ENCODE peak calls at places on chromosomes 6 and 20, in ten cellular contexts. K is endodermal cell, L is A549, Y is ovary, N is tibial artery, S is uterus, X is psoas muscle, W is Peyer's patch, B is heart right ventricle, Z is ascending aorta. D is an unnamed sample.

GRCh38 chr6:65937982-65938381 is 231.0 kb upstream of the EYS start:
- DNase-seq in K (no peak), L (peak), Y (peak), N (no peak), S (no peak), X (no peak), W (no peak), B (no peak), Z (no peak), D (no peak)

GRCh38 chr20:46830886-46831632 is 63.6 kb upstream of the EYA2 start:
- DNase-seq in K (no peak), L (no peak), Y (no peak), N (no peak), S (no peak), X (no peak), W (no peak), B (no peak), Z (no peak), D (no peak)

GRCh38 chr6:14966111-14966901 is 279.6 kb upstream of the JARID2 start:
- DNase-seq in K (peak), L (no peak), Y (no peak), N (no peak), S (no peak), X (no peak), W (no peak), B (no peak), Z (no peak), D (no peak)

GRCh38 chr6:33406161-33406560 is 4.7 kb upstream of the PHF1 start:
- DNase-seq in K (no peak), L (no peak), Y (no peak), N (no peak), S (no peak), X (no peak), W (no peak), B (no peak), Z (no peak), D (no peak)

GRCh38 chr20:53896647-53897046 is 173.7 kb downstream of the BCAS1 start:
- DNase-seq in K (no peak), L (no peak), Y (no peak), N (no peak), S (no peak), X (no peak), W (no peak), B (no peak), Z (no peak), D (no peak)

GRCh38 chr20:62063981-62064787 is 1.5 kb downstream of the TAF4 start:
- DNase-seq in K (peak), L (no peak), Y (peak), N (no peak), S (no peak), X (peak), W (peak), B (peak), Z (no peak), D (peak)

GRCh38 chr6:131013495-131013894 is 49.5 kb downstream of the EPB41L2 start:
- DNase-seq in K (no peak), L (no peak), Y (peak), N (no peak), S (no peak), X (no peak), W (no peak), B (no peak), Z (no peak), D (no peak)

GRCh38 chr6:95431637-95432228 is 145.6 kb upstream of the MANEA start:
- DNase-seq in K (peak), L (peak), Y (peak), N (peak), S (no peak), X (no peak), W (peak), B (no peak), Z (no peak), D (no peak)

GRCh38 chr6:2999005-2999620 is 581 bp upstream of the NQO2 start:
- DNase-seq in K (no peak), L (peak), Y (no peak), N (peak), S (no peak), X (no peak), W (peak), B (no peak), Z (peak), D (no peak)

GRCh38 chr6:5344038-5344437 is 82.7 kb downstream of the FARS2 start:
- DNase-seq in K (no peak), L (no peak), Y (no peak), N (no peak), S (peak), X (no peak), W (no peak), B (no peak), Z (no peak), D (no peak)

GRCh38 chr6:134902074-134902861 is 47.6 kb downstream of the ALDH8A1 start:
- DNase-seq in K (no peak), L (no peak), Y (peak), N (no peak), S (no peak), X (no peak), W (no peak), B (no peak), Z (no peak), D (no peak)

GRCh38 chr6:53770690-53771320 is 24.0 kb upstream of the LRRC1 start:
- DNase-seq in K (no peak), L (no peak), Y (no peak), N (no peak), S (no peak), X (no peak), W (no peak), B (no peak), Z (no peak), D (no peak)

GRCh38 chr20:8718214-8718613 is 350.7 kb upstream of the PLCB4 start:
- DNase-seq in K (no peak), L (no peak), Y (no peak), N (no peak), S (no peak), X (peak), W (no peak), B (peak), Z (no peak), D (peak)

GRCh38 chr20:36830791-36831691 is 44.9 kb upstream of the TLDC2 start:
- DNase-seq in K (no peak), L (no peak), Y (peak), N (peak), S (peak), X (peak), W (no peak), B (peak), Z (no peak), D (peak)

GRCh38 chr6:154197176-154197850 is 158.3 kb downstream of the OPRM1 start:
- DNase-seq in K (no peak), L (no peak), Y (no peak), N (no peak), S (no peak), X (no peak), W (no peak), B (no peak), Z (no peak), D (no peak)

GRCh38 chr6:110491644-110492317 is 15.4 kb upstream of the SLC22A16 start:
- DNase-seq in K (no peak), L (no peak), Y (no peak), N (no peak), S (peak), X (no peak), W (no peak), B (no peak), Z (no peak), D (no peak)

GRCh38 chr6:102660288-102660687 is 1266.8 kb downstream of the GRIK2 start:
- DNase-seq in K (no peak), L (no peak), Y (no peak), N (no peak), S (no peak), X (no peak), W (no peak), B (no peak), Z (no peak), D (no peak)

GRCh38 chr20:22080985-22081384 is 375.5 kb downstream of the PAX1 start:
- DNase-seq in K (no peak), L (no peak), Y (no peak), N (no peak), S (no peak), X (no peak), W (no peak), B (no peak), Z (no peak), D (no peak)

GRCh38 chr20:51528263-51529026 is 14.1 kb downstream of the NFATC2 start:
- DNase-seq in K (no peak), L (no peak), Y (no peak), N (no peak), S (no peak), X (no peak), W (no peak), B (no peak), Z (no peak), D (no peak)

GRCh38 chr20:58081842-58082241 is 146.6 kb downstream of the ANKRD60 start:
- DNase-seq in K (no peak), L (no peak), Y (no peak), N (no peak), S (no peak), X (no peak), W (no peak), B (no peak), Z (no peak), D (no peak)

GRCh38 chr6:119140471-119141165 is 62.2 kb upstream of the FAM184A start:
- DNase-seq in K (no peak), L (no peak), Y (no peak), N (no peak), S (no peak), X (no peak), W (no peak), B (no peak), Z (no peak), D (no peak)

GRCh38 chr6:16286151-16286522 is 47.8 kb downstream of the GMPR start:
- DNase-seq in K (peak), L (peak), Y (no peak), N (no peak), S (peak), X (no peak), W (no peak), B (peak), Z (no peak), D (no peak)

GRCh38 chr6:151440930-151441329 is 11.0 kb downstream of the RMND1 start:
- DNase-seq in K (no peak), L (no peak), Y (no peak), N (no peak), S (no peak), X (no peak), W (no peak), B (no peak), Z (no peak), D (no peak)

GRCh38 chr6:130434174-130434873 is 68.5 kb downstream of the TMEM200A start:
- DNase-seq in K (no peak), L (no peak), Y (no peak), N (no peak), S (no peak), X (no peak), W (no peak), B (no peak), Z (no peak), D (no peak)

GRCh38 chr20:57509665-57510237 is 15.2 kb downstream of the CTCFL start:
- DNase-seq in K (peak), L (peak), Y (no peak), N (no peak), S (no peak), X (no peak), W (no peak), B (no peak), Z (no peak), D (no peak)

GRCh38 chr20:25252226-25252625 is 4.3 kb downstream of the PYGB start:
- DNase-seq in K (peak), L (no peak), Y (no peak), N (no peak), S (no peak), X (no peak), W (peak), B (no peak), Z (no peak), D (no peak)

GRCh38 chr6:55704421-55704820 is 125.4 kb upstream of the HMGCLL1 start:
- DNase-seq in K (no peak), L (no peak), Y (no peak), N (no peak), S (no peak), X (no peak), W (no peak), B (no peak), Z (no peak), D (no peak)

GRCh38 chr20:56422824-56423189 is 10.7 kb downstream of the CASS4 start:
- DNase-seq in K (no peak), L (no peak), Y (no peak), N (no peak), S (no peak), X (no peak), W (no peak), B (no peak), Z (no peak), D (no peak)

GRCh38 chr6:125200986-125201385 is 47.4 kb downstream of the TPD52L1 start:
- DNase-seq in K (no peak), L (no peak), Y (no peak), N (no peak), S (no peak), X (no peak), W (no peak), B (no peak), Z (no peak), D (no peak)

GRCh38 chr6:130968486-130968885 is 94.6 kb downstream of the EPB41L2 start:
- DNase-seq in K (no peak), L (no peak), Y (no peak), N (peak), S (no peak), X (no peak), W (no peak), B (no peak), Z (no peak), D (no peak)

GRCh38 chr6:134363323-134364039 is 45.6 kb upstream of the SGK1 start:
- DNase-seq in K (no peak), L (peak), Y (no peak), N (no peak), S (no peak), X (no peak), W (no peak), B (no peak), Z (no peak), D (no peak)

GRCh38 chr6:54074591-54075195 is 36.5 kb upstream of the MLIP start:
- DNase-seq in K (peak), L (no peak), Y (no peak), N (no peak), S (no peak), X (no peak), W (no peak), B (no peak), Z (no peak), D (peak)

GRCh38 chr6:26295691-26296555 is 69.1 kb upstream of the BTN3A2 start:
- DNase-seq in K (no peak), L (peak), Y (no peak), N (no peak), S (no peak), X (peak), W (peak), B (no peak), Z (no peak), D (no peak)

GRCh38 chr20:24951536-24952047 is 2.5 kb downstream of the CST7 start:
- DNase-seq in K (peak), L (no peak), Y (no peak), N (no peak), S (no peak), X (no peak), W (peak), B (no peak), Z (no peak), D (no peak)

GRCh38 chr6:62640749-62641148 is 354.7 kb upstream of the KHDRBS2 start:
- DNase-seq in K (no peak), L (no peak), Y (no peak), N (no peak), S (no peak), X (no peak), W (no peak), B (no peak), Z (no peak), D (no peak)

GRCh38 chr6:50093116-50093937 is 43.6 kb upstream of the DEFB112 start:
- DNase-seq in K (no peak), L (peak), Y (no peak), N (no peak), S (no peak), X (no peak), W (no peak), B (no peak), Z (no peak), D (no peak)

GRCh38 chr20:62815066-62815991 is 1.5 kb upstream of the COL9A3 start:
- DNase-seq in K (peak), L (no peak), Y (no peak), N (no peak), S (no peak), X (no peak), W (no peak), B (no peak), Z (no peak), D (no peak)

GRCh38 chr6:53113742-53114141 is 34.9 kb downstream of the GCM1 start:
- DNase-seq in K (no peak), L (no peak), Y (no peak), N (no peak), S (no peak), X (no peak), W (no peak), B (no peak), Z (no peak), D (no peak)

GRCh38 chr6:160431791-160432404 is 83.7 kb downstream of the SLC22A3 start:
- DNase-seq in K (no peak), L (no peak), Y (no peak), N (no peak), S (no peak), X (no peak), W (no peak), B (no peak), Z (no peak), D (no peak)
- H3K27ac ChIP-seq in K (no peak), L (no peak), Y (no peak), N (peak), S (peak), X (peak), W (peak), B (no peak), Z (peak), D (peak)

DNA sequence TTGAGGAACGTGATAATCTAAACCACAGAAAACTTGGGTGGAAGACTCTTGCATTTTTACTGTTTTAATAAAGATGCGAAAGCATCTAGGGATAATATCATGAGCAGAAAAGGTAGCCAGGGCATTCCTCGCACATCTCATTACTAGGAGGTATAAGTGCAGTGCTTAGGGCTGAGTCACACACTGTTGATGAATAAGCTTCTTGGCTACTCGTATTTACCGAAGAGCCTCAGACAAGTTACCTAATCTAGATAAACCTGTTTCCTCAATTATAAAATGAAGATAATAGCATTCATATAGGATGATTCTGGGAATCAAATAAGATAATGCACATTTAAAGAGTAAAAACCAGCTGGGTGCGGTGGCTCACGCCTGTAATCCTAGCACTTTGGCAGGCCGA is 780 bp upstream of the KIAA0319 start:
- DNase-seq in K (no peak), L (peak), Y (no peak), N (no peak), S (no peak), X (no peak), W (no peak), B (no peak), Z (no peak), D (no peak)
- H3K4me3 ChIP-seq in K (no peak), L (no peak), Y (no peak), N (no peak), S (no peak), X (no peak), W (peak), B (no peak), Z (no peak), D (peak)

GRCh38 chr20:39553120-39553519 is 591.0 kb downstream of the DHX35 start:
- DNase-seq in K (no peak), L (no peak), Y (no peak), N (no peak), S (no peak), X (no peak), W (no peak), B (no peak), Z (no peak), D (no peak)

GRCh38 chr20:39547546-39548410 is 585.6 kb downstream of the DHX35 start:
- DNase-seq in K (no peak), L (no peak), Y (no peak), N (no peak), S (no peak), X (no peak), W (no peak), B (no peak), Z (no peak), D (no peak)
- TF ChIP-seq CTCF in K (peak), L (no peak), Y (no peak), N (no peak), S (no peak), X (no peak), W (no peak), B (no peak), Z (no peak), D (no peak)

GRCh38 chr6:106511274-106512047 is 117.8 kb downstream of the RTN4IP1 start:
- DNase-seq in K (peak), L (no peak), Y (peak), N (peak), S (peak), X (peak), W (peak), B (no peak), Z (no peak), D (no peak)
- H3K27ac ChIP-seq in K (no peak), L (peak), Y (peak), N (peak), S (peak), X (no peak), W (peak), B (peak), Z (peak), D (peak)

GRCh38 chr6:169559001-169559441 is 142.8 kb downstream of the WDR27 start:
- DNase-seq in K (no peak), L (no peak), Y (no peak), N (no peak), S (no peak), X (no peak), W (no peak), B (no peak), Z (no peak), D (no peak)

GRCh38 chr6:169557887-169558286 is 143.9 kb downstream of the WDR27 start:
- DNase-seq in K (no peak), L (no peak), Y (no peak), N (no peak), S (no peak), X (no peak), W (no peak), B (no peak), Z (no peak), D (no peak)

GRCh38 chr6:169561665-169562064 is 140.2 kb downstream of the WDR27 start:
- DNase-seq in K (no peak), L (no peak), Y (no peak), N (no peak), S (no peak), X (no peak), W (no peak), B (no peak), Z (no peak), D (no peak)

GRCh38 chr6:169556758-169557505 is 144.9 kb downstream of the WDR27 start:
- DNase-seq in K (no peak), L (no peak), Y (no peak), N (no peak), S (no peak), X (no peak), W (no peak), B (no peak), Z (no peak), D (no peak)

DNA sequence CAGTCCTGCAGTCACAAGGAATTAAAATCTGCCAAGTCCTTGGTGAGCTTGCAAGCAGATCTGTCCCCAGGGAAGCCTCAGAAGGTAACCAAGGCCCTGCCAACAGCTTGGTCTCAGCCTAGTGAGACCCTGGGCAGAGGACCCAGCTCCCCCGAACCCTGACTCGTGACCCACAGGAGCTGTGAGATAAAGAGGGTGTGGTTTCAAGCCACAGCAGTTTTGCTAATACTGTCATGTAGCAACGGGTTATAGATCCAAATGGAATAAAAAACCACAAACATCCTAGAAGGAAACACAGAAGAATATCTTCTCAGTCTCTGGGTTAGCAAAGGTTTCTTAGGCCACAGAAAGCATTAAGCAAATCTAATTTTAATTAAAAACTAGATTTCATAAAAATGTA is 145.6 kb downstream of the WDR27 start:
- DNase-seq in K (no peak), L (no peak), Y (no peak), N (no peak), S (no peak), X (no peak), W (no peak), B (no peak), Z (no peak), D (no peak)
- H3K4me3 ChIP-seq in K (no peak), L (no peak), Y (no peak), N (no peak), S (no peak), X (no peak), W (no peak), B (no peak), Z (no peak), D (no peak)

D was measured in left ventricle myocardium inferior.